ENCODE peak calls at places on chromosomes 2 and 18, in nine cellular contexts. E is T-cell, Z is NCI-H510A treated with DMSO at 0.1 percent for 48 hours, J is NCI-H69, K is transverse colon, N is fibroblast of lung, T is coronary artery, Y is iPS-NIHi11, A is A549. P is an unnamed sample.

GRCh38 chr18:53991202-53991601 is 233.3 kb downstream of the MBD2 start:
- DNase-seq in E (no peak), Z (no peak), J (no peak), K (no peak), N (peak), T (no peak), Y (no peak), A (peak), P (no peak)

GRCh38 chr2:174681983-174682577 is 82.2 kb downstream of the CHRNA1 start:
- DNase-seq in E (no peak), Z (peak), J (peak), K (peak), N (no peak), T (peak), Y (peak), A (peak), P (no peak)

GRCh38 chr18:31876707-31877106 is 66.2 kb downstream of the TRAPPC8 start:
- DNase-seq in E (no peak), Z (no peak), J (peak), K (no peak), N (no peak), T (no peak), Y (no peak), A (no peak), P (no peak)

GRCh38 chr2:185255566-185255965 is 483.0 kb upstream of the FSIP2 start:
- DNase-seq in E (no peak), Z (no peak), J (no peak), K (no peak), N (peak), T (no peak), Y (no peak), A (no peak), P (no peak)

GRCh38 chr2:63676135-63676534 is 87.4 kb downstream of the MDH1 start:
- DNase-seq in E (no peak), Z (no peak), J (no peak), K (no peak), N (no peak), T (no peak), Y (no peak), A (no peak), P (no peak)

GRCh38 chr2:25039126-25039525 is 2.8 kb upstream of the EFR3B start:
- DNase-seq in E (no peak), Z (no peak), J (no peak), K (no peak), N (no peak), T (no peak), Y (no peak), A (no peak), P (no peak)

GRCh38 chr18:5534845-5535244 is 9.0 kb downstream of the EPB41L3 start:
- DNase-seq in E (no peak), Z (no peak), J (no peak), K (no peak), N (no peak), T (no peak), Y (no peak), A (no peak), P (no peak)

GRCh38 chr2:240156435-240157146 is 16.1 kb upstream of the OTOS start:
- DNase-seq in E (no peak), Z (no peak), J (peak), K (no peak), N (no peak), T (no peak), Y (no peak), A (no peak), P (no peak)

GRCh38 chr2:231123362-231123898 is 1.4 kb downstream of the HTR2B start:
- DNase-seq in E (no peak), Z (peak), J (no peak), K (no peak), N (peak), T (no peak), Y (peak), A (no peak), P (no peak)

GRCh38 chr2:36973320-36973719 is 7.0 kb upstream of the STRN start:
- DNase-seq in E (no peak), Z (no peak), J (no peak), K (no peak), N (no peak), T (no peak), Y (no peak), A (no peak), P (no peak)

GRCh38 chr2:69641887-69642708 is 1.4 kb downstream of the AAK1 start:
- DNase-seq in E (no peak), Z (no peak), J (no peak), K (no peak), N (no peak), T (no peak), Y (no peak), A (no peak), P (no peak)

GRCh38 chr2:24365051-24365450 is 4.7 kb upstream of the ITSN2 start:
- DNase-seq in E (no peak), Z (peak), J (peak), K (peak), N (no peak), T (peak), Y (peak), A (no peak), P (peak)

GRCh38 chr2:33212151-33212550 is 264.3 kb upstream of the RASGRP3 start:
- DNase-seq in E (no peak), Z (no peak), J (peak), K (no peak), N (peak), T (peak), Y (no peak), A (peak), P (no peak)

GRCh38 chr2:12796617-12797016 is 79.9 kb downstream of the TRIB2 start:
- DNase-seq in E (no peak), Z (no peak), J (no peak), K (no peak), N (peak), T (no peak), Y (no peak), A (no peak), P (no peak)

GRCh38 chr2:63668464-63668863 is 79.7 kb downstream of the MDH1 start:
- DNase-seq in E (no peak), Z (no peak), J (no peak), K (no peak), N (no peak), T (no peak), Y (no peak), A (no peak), P (no peak)

GRCh38 chr2:157785866-157786662 is 90.1 kb downstream of the ACVR1 start:
- DNase-seq in E (no peak), Z (no peak), J (peak), K (no peak), N (no peak), T (no peak), Y (no peak), A (no peak), P (no peak)